ENCODE peak calls at places on chromosome 7, in eight cellular contexts. D, J, W, S, Z, R, V and C are unnamed samples.

GRCh38 chr7:44867073-44867990 is 18.0 kb downstream of the PURB start:
- DNase-seq in D (no peak), J (no peak), W (no peak), S (peak), Z (no peak), R (peak), V (no peak), C (peak)

GRCh38 chr7:140551334-140552239 is 72.3 kb upstream of the MKRN1 start:
- DNase-seq in D (peak), J (no peak), W (no peak), S (no peak), Z (no peak), R (no peak), V (no peak), C (no peak)

GRCh38 chr7:16200591-16200990 is 220.7 kb downstream of the CRPPA start:
- DNase-seq in D (no peak), J (no peak), W (no peak), S (no peak), Z (no peak), R (no peak), V (no peak), C (no peak)

GRCh38 chr7:105643384-105643783 is 62.1 kb upstream of the EFCAB10 start:
- DNase-seq in D (peak), J (no peak), W (peak), S (no peak), Z (no peak), R (no peak), V (no peak), C (peak)

GRCh38 chr7:6160191-6160623 is 112.2 kb downstream of the CYTH3 start:
- DNase-seq in D (peak), J (peak), W (peak), S (peak), Z (no peak), R (peak), V (no peak), C (peak)

GRCh38 chr7:131959106-131959812 is 402.8 kb upstream of the PODXL start:
- DNase-seq in D (peak), J (no peak), W (no peak), S (no peak), Z (no peak), R (no peak), V (no peak), C (no peak)

GRCh38 chr7:130274983-130275649 is 8.5 kb downstream of the CPA2 start:
- DNase-seq in D (no peak), J (peak), W (no peak), S (no peak), Z (no peak), R (no peak), V (no peak), C (no peak)

GRCh38 chr7:47507514-47507913 is 74.4 kb downstream of the TNS3 start:
- DNase-seq in D (peak), J (no peak), W (no peak), S (no peak), Z (no peak), R (no peak), V (no peak), C (no peak)

GRCh38 chr7:51023547-51023946 is 240.9 kb upstream of the GRB10 start:
- DNase-seq in D (no peak), J (no peak), W (no peak), S (no peak), Z (no peak), R (no peak), V (no peak), C (no peak)

GRCh38 chr7:23418046-23418445 is 52.2 kb downstream of the IGF2BP3 start:
- DNase-seq in D (no peak), J (no peak), W (no peak), S (peak), Z (no peak), R (no peak), V (no peak), C (no peak)

GRCh38 chr7:110224643-110225042 is 866.3 kb upstream of the LRRN3 start:
- DNase-seq in D (no peak), J (no peak), W (no peak), S (no peak), Z (no peak), R (peak), V (no peak), C (peak)

GRCh38 chr7:151286148-151286547 is 37.7 kb upstream of the SMARCD3 start:
- DNase-seq in D (no peak), J (no peak), W (no peak), S (no peak), Z (no peak), R (no peak), V (no peak), C (no peak)